ENCODE peak calls at places on chromosomes 16 and 17, in seven cellular contexts. One of them, this sample, is unnamed.

GRCh38 chr16:27432600-27432957 is 30.6 kb downstream of the IL21R start:
- DNase-seq in neural crest cell: no peak
- DNase-seq in left ventricle myocardium inferior: no peak
- DNase-seq in bronchial epithelial cell: peak
- DNase-seq in ascending aorta: no peak
- DNase-seq in gastrocnemius medialis: no peak
- DNase-seq in BE2C: no peak
- DNase-seq in this sample: peak

GRCh38 chr16:76487411-76488064 is 210.3 kb downstream of the CNTNAP4 start:
- DNase-seq in ascending aorta: no peak
- DNase-seq in gastrocnemius medialis: no peak
- DNase-seq in neural crest cell: no peak
- DNase-seq in bronchial epithelial cell: no peak
- DNase-seq in left ventricle myocardium inferior: no peak
- DNase-seq in BE2C: no peak
- DNase-seq in this sample: no peak

GRCh38 chr17:77438241-77439204 is 297.8 kb downstream of the SEC14L1 start:
- DNase-seq in ascending aorta: no peak
- DNase-seq in neural crest cell: no peak
- DNase-seq in left ventricle myocardium inferior: no peak
- DNase-seq in gastrocnemius medialis: no peak
- DNase-seq in bronchial epithelial cell: no peak
- DNase-seq in BE2C: no peak
- DNase-seq in this sample: no peak

GRCh38 chr17:29588561-29589411 is 662 bp downstream of the GIT1 start:
- DNase-seq in neural crest cell: no peak
- DNase-seq in left ventricle myocardium inferior: no peak
- DNase-seq in gastrocnemius medialis: no peak
- DNase-seq in ascending aorta: no peak
- DNase-seq in bronchial epithelial cell: no peak
- DNase-seq in BE2C: no peak
- DNase-seq in this sample: peak

GRCh38 chr17:56653877-56654276 is 60.4 kb downstream of the NOG start:
- DNase-seq in neural crest cell: peak
- DNase-seq in gastrocnemius medialis: no peak
- DNase-seq in ascending aorta: no peak
- DNase-seq in BE2C: no peak
- DNase-seq in bronchial epithelial cell: peak
- DNase-seq in left ventricle myocardium inferior: no peak
- DNase-seq in this sample: peak

GRCh38 chr17:57868007-57868774 is 18.3 kb upstream of the MRPS23 start:
- DNase-seq in BE2C: peak
- DNase-seq in bronchial epithelial cell: peak
- DNase-seq in left ventricle myocardium inferior: peak
- DNase-seq in neural crest cell: no peak
- DNase-seq in gastrocnemius medialis: peak
- DNase-seq in ascending aorta: peak
- DNase-seq in this sample: peak

GRCh38 chr17:72853438-72854415 is 238.8 kb downstream of the SLC39A11 start:
- DNase-seq in BE2C: no peak
- DNase-seq in gastrocnemius medialis: no peak
- DNase-seq in left ventricle myocardium inferior: no peak
- DNase-seq in bronchial epithelial cell: no peak
- DNase-seq in neural crest cell: no peak
- DNase-seq in ascending aorta: no peak
- DNase-seq in this sample: no peak

GRCh38 chr17:76241205-76241539 is 879 bp upstream of the RNF157 start:
- DNase-seq in left ventricle myocardium inferior: no peak
- DNase-seq in ascending aorta: no peak
- DNase-seq in bronchial epithelial cell: no peak
- DNase-seq in BE2C: no peak
- DNase-seq in gastrocnemius medialis: no peak
- DNase-seq in neural crest cell: no peak
- DNase-seq in this sample: no peak

GRCh38 chr16:13331918-13332317 is 430.5 kb downstream of the SHISA9 start:
- DNase-seq in ascending aorta: no peak
- DNase-seq in neural crest cell: no peak
- DNase-seq in bronchial epithelial cell: no peak
- DNase-seq in BE2C: no peak
- DNase-seq in gastrocnemius medialis: no peak
- DNase-seq in left ventricle myocardium inferior: no peak
- DNase-seq in this sample: no peak

GRCh38 chr16:68356249-68356918 is 45.6 kb downstream of the PRMT7 start:
- DNase-seq in gastrocnemius medialis: no peak
- DNase-seq in left ventricle myocardium inferior: no peak
- DNase-seq in ascending aorta: no peak
- DNase-seq in BE2C: no peak
- DNase-seq in bronchial epithelial cell: no peak
- DNase-seq in neural crest cell: no peak
- DNase-seq in this sample: peak

GRCh38 chr17:36594626-36595401 is 3.1 kb downstream of the DHRS11 start:
- DNase-seq in BE2C: no peak
- DNase-seq in gastrocnemius medialis: no peak
- DNase-seq in ascending aorta: no peak
- DNase-seq in bronchial epithelial cell: no peak
- DNase-seq in left ventricle myocardium inferior: no peak
- DNase-seq in neural crest cell: no peak
- DNase-seq in this sample: no peak

GRCh38 chr16:64391009-64391663 is 730.7 kb downstream of the CDH11 start:
- DNase-seq in gastrocnemius medialis: no peak
- DNase-seq in neural crest cell: no peak
- DNase-seq in BE2C: no peak
- DNase-seq in left ventricle myocardium inferior: no peak
- DNase-seq in ascending aorta: no peak
- DNase-seq in bronchial epithelial cell: peak
- DNase-seq in this sample: no peak

GRCh38 chr16:19844945-19845641 is 39.6 kb downstream of the GPRC5B start:
- DNase-seq in bronchial epithelial cell: no peak
- DNase-seq in BE2C: no peak
- DNase-seq in gastrocnemius medialis: peak
- DNase-seq in neural crest cell: no peak
- DNase-seq in ascending aorta: no peak
- DNase-seq in left ventricle myocardium inferior: no peak
- DNase-seq in this sample: no peak

GRCh38 chr17:61405686-61406542 is 6.3 kb downstream of the TBX2 start:
- DNase-seq in bronchial epithelial cell: no peak
- DNase-seq in ascending aorta: no peak
- DNase-seq in left ventricle myocardium inferior: peak
- DNase-seq in gastrocnemius medialis: peak
- DNase-seq in BE2C: no peak
- DNase-seq in neural crest cell: no peak
- DNase-seq in this sample: no peak

GRCh38 chr16:4850211-4850610 is 2.9 kb downstream of the UBN1 start:
- DNase-seq in left ventricle myocardium inferior: no peak
- DNase-seq in bronchial epithelial cell: no peak
- DNase-seq in BE2C: no peak
- DNase-seq in neural crest cell: no peak
- DNase-seq in gastrocnemius medialis: no peak
- DNase-seq in ascending aorta: no peak
- DNase-seq in this sample: no peak

GRCh38 chr17:17269926-17270773 is 10.9 kb downstream of the COPS3 start:
- DNase-seq in neural crest cell: peak
- DNase-seq in bronchial epithelial cell: peak
- DNase-seq in gastrocnemius medialis: no peak
- DNase-seq in left ventricle myocardium inferior: no peak
- DNase-seq in BE2C: peak
- DNase-seq in ascending aorta: no peak
- DNase-seq in this sample: peak

GRCh38 chr16:16004314-16004749 is 54.9 kb downstream of the ABCC1 start:
- DNase-seq in bronchial epithelial cell: peak
- DNase-seq in left ventricle myocardium inferior: no peak
- DNase-seq in ascending aorta: no peak
- DNase-seq in neural crest cell: no peak
- DNase-seq in gastrocnemius medialis: no peak
- DNase-seq in BE2C: no peak
- DNase-seq in this sample: no peak

GRCh38 chr16:12801511-12802042 is 2.1 kb downstream of the CPPED1 start:
- DNase-seq in bronchial epithelial cell: no peak
- DNase-seq in gastrocnemius medialis: no peak
- DNase-seq in left ventricle myocardium inferior: no peak
- DNase-seq in ascending aorta: no peak
- DNase-seq in neural crest cell: no peak
- DNase-seq in BE2C: no peak
- DNase-seq in this sample: peak

GRCh38 chr17:81067331-81067730 is 32.4 kb downstream of the BAIAP2 start:
- DNase-seq in left ventricle myocardium inferior: no peak
- DNase-seq in ascending aorta: no peak
- DNase-seq in BE2C: peak
- DNase-seq in neural crest cell: no peak
- DNase-seq in bronchial epithelial cell: no peak
- DNase-seq in gastrocnemius medialis: no peak
- DNase-seq in this sample: no peak

GRCh38 chr16:9503251-9503986 is 412.0 kb downstream of the HAPSTR1 start:
- DNase-seq in ascending aorta: no peak
- DNase-seq in neural crest cell: no peak
- DNase-seq in gastrocnemius medialis: no peak
- DNase-seq in BE2C: no peak
- DNase-seq in bronchial epithelial cell: no peak
- DNase-seq in left ventricle myocardium inferior: no peak
- DNase-seq in this sample: no peak

GRCh38 chr17:40168262-40168832 is 8.9 kb upstream of the RAPGEFL1 start:
- DNase-seq in left ventricle myocardium inferior: no peak
- DNase-seq in ascending aorta: no peak
- DNase-seq in neural crest cell: no peak
- DNase-seq in gastrocnemius medialis: no peak
- DNase-seq in bronchial epithelial cell: peak
- DNase-seq in BE2C: no peak
- DNase-seq in this sample: peak

GRCh38 chr17:81114694-81115093 is 50.6 kb upstream of the PVALEF start:
- DNase-seq in ascending aorta: no peak
- DNase-seq in left ventricle myocardium inferior: no peak
- DNase-seq in gastrocnemius medialis: no peak
- DNase-seq in neural crest cell: no peak
- DNase-seq in BE2C: no peak
- DNase-seq in bronchial epithelial cell: no peak
- DNase-seq in this sample: no peak

GRCh38 chr16:3152273-3153076 is 17.6 kb downstream of the ZNF213 start:
- DNase-seq in BE2C: peak
- DNase-seq in ascending aorta: no peak
- DNase-seq in bronchial epithelial cell: peak
- DNase-seq in gastrocnemius medialis: peak
- DNase-seq in left ventricle myocardium inferior: peak
- DNase-seq in neural crest cell: peak
- DNase-seq in this sample: peak
- TF ChIP-seq CTCF in BE2C: peak
- TF ChIP-seq CTCF in ascending aorta: no peak
- TF ChIP-seq CTCF in bronchial epithelial cell: peak
- TF ChIP-seq CTCF in gastrocnemius medialis: no peak
- TF ChIP-seq CTCF in left ventricle myocardium inferior: peak
- TF ChIP-seq CTCF in neural crest cell: peak
- TF ChIP-seq CTCF in this sample: no peak

GRCh38 chr17:27653572-27653971 is 22.6 kb downstream of the LGALS9 start:
- DNase-seq in neural crest cell: no peak
- DNase-seq in left ventricle myocardium inferior: no peak
- DNase-seq in ascending aorta: no peak
- DNase-seq in BE2C: no peak
- DNase-seq in bronchial epithelial cell: no peak
- DNase-seq in gastrocnemius medialis: no peak
- DNase-seq in this sample: no peak

GRCh38 chr17:27654136-27654535 is 23.1 kb downstream of the LGALS9 start:
- DNase-seq in neural crest cell: no peak
- DNase-seq in ascending aorta: no peak
- DNase-seq in bronchial epithelial cell: no peak
- DNase-seq in gastrocnemius medialis: no peak
- DNase-seq in left ventricle myocardium inferior: no peak
- DNase-seq in BE2C: no peak
- DNase-seq in this sample: no peak

GRCh38 chr17:27657620-27658019 is 26.6 kb downstream of the LGALS9 start:
- DNase-seq in ascending aorta: no peak
- DNase-seq in left ventricle myocardium inferior: no peak
- DNase-seq in bronchial epithelial cell: peak
- DNase-seq in BE2C: no peak
- DNase-seq in neural crest cell: no peak
- DNase-seq in gastrocnemius medialis: no peak
- DNase-seq in this sample: peak

GRCh38 chr17:27651411-27652345 is 20.7 kb downstream of the LGALS9 start:
- DNase-seq in ascending aorta: no peak
- DNase-seq in left ventricle myocardium inferior: peak
- DNase-seq in BE2C: peak
- DNase-seq in neural crest cell: peak
- DNase-seq in gastrocnemius medialis: peak
- DNase-seq in bronchial epithelial cell: peak
- DNase-seq in this sample: peak

DNA sequence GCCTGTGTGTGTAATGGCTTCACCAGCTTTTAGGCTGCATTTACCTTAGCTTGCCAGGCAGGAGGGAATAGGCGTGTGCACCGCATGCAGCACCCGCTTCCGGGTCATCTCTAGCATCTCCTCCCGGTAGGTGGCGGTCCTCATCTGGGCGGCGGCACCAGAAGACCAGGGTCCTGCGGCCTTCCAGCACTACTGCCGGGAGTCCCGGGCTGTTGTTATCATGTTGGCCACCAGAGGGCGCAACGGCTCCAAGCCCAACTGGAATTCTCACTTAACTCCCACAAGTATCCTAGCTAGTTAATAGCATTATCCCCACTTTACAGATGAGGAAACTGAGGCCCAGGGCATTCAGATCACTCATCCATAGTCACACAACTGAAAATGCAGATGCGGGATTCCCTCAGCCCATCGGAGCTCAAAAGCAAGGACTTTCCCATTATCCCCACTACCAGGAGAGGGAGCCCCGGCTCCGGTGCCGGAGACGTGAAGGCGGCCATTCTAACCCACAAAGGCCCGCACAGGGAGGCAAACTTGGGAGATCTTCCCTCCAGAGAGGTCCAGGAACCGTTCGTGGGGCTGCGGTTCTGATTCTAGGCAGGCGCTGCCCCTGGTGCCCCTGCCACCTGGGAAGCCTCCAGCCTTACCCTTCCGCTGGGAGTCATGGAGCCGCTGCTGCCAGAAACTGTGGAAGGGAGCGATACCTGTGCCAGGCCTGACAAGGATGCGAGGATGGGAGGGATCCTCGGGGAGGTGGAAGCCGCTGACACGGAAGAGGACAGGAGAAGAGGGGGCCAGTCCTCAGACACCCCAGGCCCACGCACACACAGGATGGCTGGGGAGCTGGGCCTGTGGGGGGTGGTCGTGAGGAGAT is 23.9 kb downstream of the LGALS9 start:
- DNase-seq in ascending aorta: no peak
- DNase-seq in left ventricle myocardium inferior: peak
- DNase-seq in neural crest cell: peak
- DNase-seq in gastrocnemius medialis: peak
- DNase-seq in bronchial epithelial cell: peak
- DNase-seq in BE2C: peak
- DNase-seq in this sample: peak
- TF ChIP-seq CTCF in ascending aorta: peak
- TF ChIP-seq CTCF in left ventricle myocardium inferior: peak
- TF ChIP-seq CTCF in neural crest cell: peak
- TF ChIP-seq CTCF in gastrocnemius medialis: peak
- TF ChIP-seq CTCF in bronchial epithelial cell: peak
- TF ChIP-seq CTCF in BE2C: peak
- TF ChIP-seq CTCF in this sample: peak

GRCh38 chr17:65418622-65419021 is 142.8 kb downstream of the AXIN2 start:
- DNase-seq in bronchial epithelial cell: no peak
- DNase-seq in neural crest cell: no peak
- DNase-seq in left ventricle myocardium inferior: no peak
- DNase-seq in BE2C: no peak
- DNase-seq in ascending aorta: no peak
- DNase-seq in gastrocnemius medialis: peak
- DNase-seq in this sample: no peak
- TF ChIP-seq CTCF in bronchial epithelial cell: no peak
- TF ChIP-seq CTCF in neural crest cell: no peak
- TF ChIP-seq CTCF in left ventricle myocardium inferior: peak
- TF ChIP-seq CTCF in BE2C: no peak
- TF ChIP-seq CTCF in ascending aorta: no peak
- TF ChIP-seq CTCF in gastrocnemius medialis: no peak
- TF ChIP-seq CTCF in this sample: no peak

GRCh38 chr16:733382-734207 is 6.7 kb downstream of the HAGHL start:
- DNase-seq in neural crest cell: peak
- DNase-seq in left ventricle myocardium inferior: no peak
- DNase-seq in ascending aorta: no peak
- DNase-seq in bronchial epithelial cell: no peak
- DNase-seq in gastrocnemius medialis: no peak
- DNase-seq in BE2C: peak
- DNase-seq in this sample: peak
- TF ChIP-seq CTCF in neural crest cell: peak
- TF ChIP-seq CTCF in left ventricle myocardium inferior: peak
- TF ChIP-seq CTCF in ascending aorta: no peak
- TF ChIP-seq CTCF in bronchial epithelial cell: peak
- TF ChIP-seq CTCF in gastrocnemius medialis: no peak
- TF ChIP-seq CTCF in BE2C: peak
- TF ChIP-seq CTCF in this sample: peak